ENCODE peak calls at places on chromosomes 2 and 18, in ten cellular contexts. V is mesothelial cell of epicardium; A is adrenal gland; B is GM13976; U is A673; I is CD8-positive, alpha-beta T cell; M is tibial nerve; R is lower lobe of right lung; P is fibroblast of lung; D is AG04450. S is an unnamed sample.
A peak's percentile ranks its signal among the peaks of the same experiment; 100 is the strongest.

GRCh38 chr2:71756280-71756906 is 303.0 kb downstream of the DYSF start:
- DNase-seq in V (no peak), A (no peak), B (no peak), U (no peak), I (no peak), M (no peak), R (no peak), P (peak; percentile 45), D (no peak), S (no peak)

GRCh38 chr18:2139676-2140075 is 431.6 kb downstream of the METTL4 start:
- DNase-seq in V (no peak), A (no peak), B (no peak), U (no peak), I (no peak), M (no peak), R (no peak), P (peak; percentile 5), D (no peak), S (no peak)

GRCh38 chr18:2981212-2981728 is 31.7 kb downstream of the LPIN2 start:
- DNase-seq in V (no peak), A (no peak), B (no peak), U (peak; percentile 52), I (no peak), M (no peak), R (no peak), P (peak; percentile 96), D (peak; percentile 72), S (no peak)

GRCh38 chr2:106701134-106701994 is 184.6 kb downstream of the ST6GAL2 start:
- DNase-seq in V (no peak), A (no peak), B (no peak), U (no peak), I (no peak), M (no peak), R (no peak), P (no peak), D (no peak), S (no peak)

GRCh38 chr2:27489118-27489497 is 435 bp downstream of the IFT172 start:
- DNase-seq in V (no peak), A (peak; percentile 12), B (no peak), U (peak; percentile 34), I (peak; percentile 59), M (no peak), R (no peak), P (peak; percentile 26), D (no peak), S (no peak)

GRCh38 chr18:4748975-4749374 is 293.9 kb upstream of the DLGAP1 start:
- DNase-seq in V (no peak), A (no peak), B (no peak), U (no peak), I (no peak), M (no peak), R (no peak), P (no peak), D (no peak), S (no peak)

GRCh38 chr18:6752200-6752873 is 22.8 kb downstream of the ARHGAP28 start:
- DNase-seq in V (no peak), A (no peak), B (no peak), U (no peak), I (no peak), M (no peak), R (no peak), P (peak; percentile 86), D (peak; percentile 53), S (no peak)

GRCh38 chr2:241764272-241765241 is 12.1 kb upstream of the GAL3ST2 start:
- DNase-seq in V (no peak), A (peak; percentile 0), B (no peak), U (no peak), I (peak; percentile 31), M (no peak), R (no peak), P (no peak), D (no peak), S (peak; percentile 14)

GRCh38 chr2:128603411-128603924 is 284.8 kb upstream of the HS6ST1 start:
- DNase-seq in V (peak; percentile 34), A (peak; percentile 38), B (no peak), U (no peak), I (no peak), M (no peak), R (peak; percentile 50), P (no peak), D (no peak), S (no peak)

GRCh38 chr18:8034674-8035073 is 467.6 kb downstream of the PTPRM start:
- DNase-seq in V (no peak), A (no peak), B (no peak), U (no peak), I (no peak), M (no peak), R (no peak), P (no peak), D (no peak), S (no peak)

GRCh38 chr2:129903586-129904425 is 75.7 kb upstream of the RAB6C start:
- DNase-seq in V (peak; percentile 38), A (no peak), B (no peak), U (no peak), I (no peak), M (no peak), R (no peak), P (no peak), D (no peak), S (no peak)

GRCh38 chr2:211800001-211800400 is 738.6 kb downstream of the ERBB4 start:
- DNase-seq in V (no peak), A (no peak), B (no peak), U (no peak), I (no peak), M (no peak), R (no peak), P (no peak), D (no peak), S (no peak)

GRCh38 chr2:235021752-235022151 is 69.9 kb downstream of the SH3BP4 start:
- DNase-seq in V (no peak), A (no peak), B (no peak), U (peak; percentile 29), I (no peak), M (no peak), R (no peak), P (peak; percentile 74), D (peak; percentile 47), S (no peak)

GRCh38 chr2:144516981-144517824 is 2.7 kb downstream of the ZEB2 start:
- DNase-seq in V (peak; percentile 60), A (peak; percentile 84), B (peak; percentile 68), U (peak; percentile 83), I (peak; percentile 66), M (peak; percentile 65), R (peak; percentile 69), P (peak; percentile 96), D (peak; percentile 87), S (no peak)

GRCh38 chr2:205706769-205707375 is 24.6 kb downstream of the NRP2 start:
- DNase-seq in V (no peak), A (peak; percentile 86), B (peak; percentile 65), U (peak; percentile 36), I (no peak), M (peak; percentile 47), R (peak; percentile 72), P (peak; percentile 82), D (peak; percentile 80), S (no peak)

GRCh38 chr2:55618025-55618648 is 715 bp upstream of the PPP4R3B start:
- DNase-seq in V (no peak), A (peak; percentile 19), B (no peak), U (peak; percentile 9), I (no peak), M (peak; percentile 13), R (no peak), P (no peak), D (no peak), S (no peak)

DNA sequence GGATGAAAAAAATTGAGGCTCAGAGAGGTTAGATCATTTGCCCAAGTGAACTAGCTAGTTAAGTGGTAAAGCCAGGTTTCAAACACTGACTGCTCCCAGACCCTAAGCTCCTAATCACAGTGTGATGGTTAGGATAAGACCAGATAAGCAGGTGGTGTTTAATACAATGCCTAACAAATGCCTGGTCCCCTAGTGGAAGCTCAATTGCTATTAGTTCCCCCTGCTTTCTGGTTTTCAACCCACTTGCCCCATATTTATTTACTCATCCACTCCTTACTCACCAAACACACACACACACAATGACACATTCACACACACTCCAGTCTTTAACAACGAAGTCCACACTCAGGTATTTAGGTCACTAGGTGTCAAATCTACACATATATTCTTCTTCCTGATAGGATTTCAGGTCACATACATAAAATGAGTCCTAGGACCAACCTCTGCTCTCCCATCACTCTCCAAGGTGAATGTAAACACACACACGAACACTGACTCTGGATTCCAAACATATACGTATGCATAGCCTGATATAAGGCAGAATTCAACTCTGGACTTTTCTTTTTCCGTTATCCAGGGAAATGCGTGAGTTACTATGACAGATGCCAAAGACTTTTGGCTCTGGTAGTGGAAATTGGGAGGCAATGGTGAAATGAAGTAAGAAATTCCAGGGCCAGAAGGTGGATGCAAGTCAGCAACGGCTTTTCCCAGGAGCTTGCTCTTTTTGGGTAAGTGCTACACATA is 73.6 kb upstream of the TSPYL6 start:
- DNase-seq in V (no peak), A (no peak), B (no peak), U (no peak), I (no peak), M (no peak), R (no peak), P (no peak), D (no peak), S (no peak)
- TF ChIP-seq CTCF in V (no peak), A (no peak), B (no peak), U (no peak), I (no peak), M (no peak), R (no peak), P (no peak), D (no peak), S (no peak)

DNA sequence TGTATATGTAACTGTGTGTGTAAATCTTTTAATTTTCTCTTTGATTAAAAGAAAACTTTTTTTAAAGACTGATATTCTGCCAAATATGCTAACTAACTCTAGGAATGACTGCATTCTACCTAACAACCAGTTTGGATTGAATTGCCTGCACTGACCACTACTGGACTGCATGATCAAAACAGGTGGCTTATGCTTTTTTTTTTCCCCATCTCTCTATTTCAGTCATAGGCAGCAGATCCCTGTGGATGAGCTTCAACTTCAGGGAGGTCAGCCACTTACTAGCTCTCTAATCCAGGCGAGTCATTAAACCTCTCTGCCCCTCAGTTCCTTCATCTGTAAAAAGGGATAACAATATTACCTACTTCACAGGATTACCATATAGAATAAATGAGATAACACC is 138.6 kb upstream of the SERTAD2 start:
- DNase-seq in V (no peak), A (no peak), B (no peak), U (no peak), I (no peak), M (no peak), R (no peak), P (no peak), D (no peak), S (no peak)
- TF ChIP-seq CTCF in V (no peak), A (no peak), B (no peak), U (no peak), I (no peak), M (no peak), R (no peak), P (no peak), D (peak; percentile 18), S (no peak)

GRCh38 chr2:3377612-3378432 is at the start of gene EIPR1:
- DNase-seq in V (peak; percentile 94), A (peak; percentile 99), B (peak; percentile 97), U (peak; percentile 99), I (peak; percentile 97), M (peak; percentile 97), R (peak; percentile 99), P (peak; percentile 99), D (peak; percentile 94), S (peak; percentile 79)
- TF ChIP-seq CTCF in V (no peak), A (peak; percentile 19), B (no peak), U (no peak), I (no peak), M (peak; percentile 51), R (no peak), P (peak; percentile 9), D (no peak), S (no peak)

GRCh38 chr2:237675326-237675725 is 47.9 kb downstream of the LRRFIP1 start:
- DNase-seq in V (no peak), A (no peak), B (no peak), U (no peak), I (no peak), M (no peak), R (no peak), P (no peak), D (no peak), S (no peak)
- TF ChIP-seq CTCF in V (no peak), A (no peak), B (no peak), U (no peak), I (no peak), M (no peak), R (no peak), P (no peak), D (no peak), S (no peak)

S was measured in D721Med.